ENCODE peak calls at places on chromosome 18, in four cellular contexts. N is NCI-H774, M is dorsolateral prefrontal cortex, E is psoas muscle. Q is an unnamed sample.

GRCh38 chr18:51988277-51988676 is 351.7 kb upstream of the DCC start:
- DNase-seq in N (no peak), M (no peak), E (no peak), Q (no peak)

GRCh38 chr18:13548944-13549878 is 177.1 kb downstream of the FAM210A start:
- DNase-seq in N (no peak), M (no peak), E (no peak), Q (no peak)

GRCh38 chr18:46623541-46623940 is 33.5 kb downstream of the LOXHD1 start:
- DNase-seq in M (peak), N (no peak), E (no peak), Q (no peak)

GRCh38 chr18:70464343-70465114 is 175.7 kb downstream of the SOCS6 start:
- DNase-seq in N (peak), M (peak), E (peak), Q (peak)

GRCh38 chr18:36309436-36310391 is 12.2 kb downstream of the FHOD3 start:
- DNase-seq in M (no peak), E (peak), N (no peak), Q (no peak)

GRCh38 chr18:23648930-23649622 is 13.6 kb downstream of the ANKRD29 start:
- DNase-seq in M (no peak), N (no peak), E (no peak), Q (no peak)

GRCh38 chr18:62500174-62500573 is 22.7 kb upstream of the ZCCHC2 start:
- DNase-seq in N (no peak), E (no peak), M (no peak), Q (no peak)

GRCh38 chr18:76391746-76392145 is 103.3 kb downstream of the ZNF516 start:
- DNase-seq in E (no peak), M (no peak), N (no peak), Q (no peak)

GRCh38 chr18:74310411-74310810 is 5.2 kb upstream of the C18orf63 start:
- DNase-seq in E (no peak), N (no peak), M (no peak), Q (no peak)

GRCh38 chr18:67108894-67109293 is 407.6 kb downstream of the DSEL start:
- DNase-seq in E (no peak), N (no peak), M (no peak), Q (no peak)

GRCh38 chr18:23487738-23488625 is 15.3 kb upstream of the RMC1 start:
- DNase-seq in M (no peak), E (no peak), N (no peak), Q (no peak)

GRCh38 chr18:31837879-31838278 is 77.2 kb upstream of the SLC25A52 start:
- DNase-seq in M (no peak), N (no peak), E (no peak), Q (no peak)

GRCh38 chr18:74579704-74580103 is 18.0 kb upstream of the ZNF407 start:
- DNase-seq in E (no peak), N (no peak), M (no peak), Q (no peak)

GRCh38 chr18:63293930-63294329 is 25.6 kb downstream of the BCL2 start:
- DNase-seq in M (no peak), N (no peak), E (no peak), Q (no peak)

GRCh38 chr18:77622009-77622692 is 372.5 kb downstream of the GALR1 start:
- DNase-seq in M (no peak), E (no peak), N (peak), Q (peak)

GRCh38 chr18:31500161-31500688 is 2.2 kb downstream of the DSG2 start:
- DNase-seq in M (no peak), E (no peak), N (no peak), Q (no peak)

GRCh38 chr18:59900222-59901128 is 679 bp downstream of the PMAIP1 start:
- DNase-seq in M (no peak), E (no peak), N (no peak), Q (peak)

GRCh38 chr18:3012306-3012919 is 531 bp downstream of the LPIN2 start:
- DNase-seq in N (peak), M (peak), E (peak), Q (no peak)

GRCh38 chr18:67525328-67526110 is 9.0 kb upstream of the DSEL start:
- DNase-seq in E (peak), M (no peak), N (no peak), Q (no peak)

GRCh38 chr18:23857756-23858155 is 156.8 kb upstream of the TTC39C start:
- DNase-seq in M (no peak), E (no peak), N (peak), Q (no peak)

GRCh38 chr18:71293322-71293721 is 1004.5 kb downstream of the SOCS6 start:
- DNase-seq in E (no peak), N (no peak), M (no peak), Q (no peak)

GRCh38 chr18:8401606-8402005 is 207.6 kb upstream of the RAB12 start:
- DNase-seq in N (no peak), E (no peak), M (no peak), Q (no peak)

GRCh38 chr18:48592540-48592939 is 53.7 kb downstream of the CTIF start:
- DNase-seq in M (no peak), E (no peak), N (no peak), Q (no peak)

GRCh38 chr18:2409906-2410305 is 161.4 kb downstream of the METTL4 start:
- DNase-seq in M (no peak), E (no peak), N (no peak), Q (no peak)

Q was measured in NCI-H1436 treated with DMSO at 0.1 percent for 48 hours.